ENCODE peak calls at places on chromosomes 6 and 20, in six cellular contexts. One of them, this sample, is unnamed.

GRCh38 chr6:95087394-95088097 is 489.8 kb upstream of the MANEA start:
- DNase-seq in cardiac muscle cell: peak; percentile 66
- DNase-seq in GM23338: no peak
- DNase-seq in mucosa of descending colon: no peak
- DNase-seq in CD8-positive, alpha-beta T cell: no peak
- DNase-seq in Panc1: peak; percentile 73
- DNase-seq in this sample: no peak

GRCh38 chr20:4006640-4007039 is 8.7 kb downstream of the RNF24 start:
- DNase-seq in mucosa of descending colon: no peak
- DNase-seq in cardiac muscle cell: peak; percentile 58
- DNase-seq in GM23338: peak; percentile 40
- DNase-seq in Panc1: no peak
- DNase-seq in CD8-positive, alpha-beta T cell: no peak
- DNase-seq in this sample: no peak

GRCh38 chr6:18533793-18534192 is 146.6 kb downstream of the RNF144B start:
- DNase-seq in CD8-positive, alpha-beta T cell: no peak
- DNase-seq in Panc1: no peak
- DNase-seq in cardiac muscle cell: no peak
- DNase-seq in mucosa of descending colon: no peak
- DNase-seq in GM23338: peak; percentile 37
- DNase-seq in this sample: no peak

GRCh38 chr20:16803965-16804792 is 56.0 kb downstream of the OTOR start:
- DNase-seq in Panc1: no peak
- DNase-seq in GM23338: peak; percentile 82
- DNase-seq in CD8-positive, alpha-beta T cell: no peak
- DNase-seq in mucosa of descending colon: no peak
- DNase-seq in cardiac muscle cell: peak; percentile 56
- DNase-seq in this sample: peak; percentile 78

GRCh38 chr20:5353624-5354496 is 37.1 kb upstream of the PROKR2 start:
- DNase-seq in cardiac muscle cell: peak; percentile 72
- DNase-seq in Panc1: peak; percentile 12
- DNase-seq in GM23338: no peak
- DNase-seq in CD8-positive, alpha-beta T cell: no peak
- DNase-seq in mucosa of descending colon: no peak
- DNase-seq in this sample: no peak

GRCh38 chr6:110002676-110003075 is 24.6 kb downstream of the GPR6 start:
- DNase-seq in Panc1: no peak
- DNase-seq in CD8-positive, alpha-beta T cell: no peak
- DNase-seq in cardiac muscle cell: no peak
- DNase-seq in GM23338: no peak
- DNase-seq in mucosa of descending colon: no peak
- DNase-seq in this sample: no peak

GRCh38 chr6:151494235-151494950 is 576 bp downstream of the CCDC170 start:
- DNase-seq in cardiac muscle cell: peak; percentile 54
- DNase-seq in CD8-positive, alpha-beta T cell: no peak
- DNase-seq in GM23338: peak; percentile 57
- DNase-seq in mucosa of descending colon: peak; percentile 62
- DNase-seq in Panc1: no peak
- DNase-seq in this sample: peak; percentile 69

GRCh38 chr20:4022386-4023350 is 7.3 kb upstream of the RNF24 start:
- DNase-seq in CD8-positive, alpha-beta T cell: no peak
- DNase-seq in cardiac muscle cell: peak; percentile 38
- DNase-seq in GM23338: peak; percentile 32
- DNase-seq in Panc1: no peak
- DNase-seq in mucosa of descending colon: no peak
- DNase-seq in this sample: no peak

GRCh38 chr6:103191391-103192093 is 1668.2 kb downstream of the HACE1 start:
- DNase-seq in CD8-positive, alpha-beta T cell: no peak
- DNase-seq in GM23338: no peak
- DNase-seq in cardiac muscle cell: no peak
- DNase-seq in mucosa of descending colon: no peak
- DNase-seq in Panc1: no peak
- DNase-seq in this sample: no peak

GRCh38 chr6:43286995-43287716 is 10.9 kb upstream of the SLC22A7 start:
- DNase-seq in mucosa of descending colon: peak; percentile 39
- DNase-seq in Panc1: no peak
- DNase-seq in cardiac muscle cell: no peak
- DNase-seq in CD8-positive, alpha-beta T cell: no peak
- DNase-seq in GM23338: peak; percentile 64
- DNase-seq in this sample: peak; percentile 26

GRCh38 chr6:18388942-18389341 is 1.8 kb downstream of the RNF144B start:
- DNase-seq in CD8-positive, alpha-beta T cell: no peak
- DNase-seq in GM23338: peak; percentile 32
- DNase-seq in cardiac muscle cell: peak; percentile 16
- DNase-seq in Panc1: peak; percentile 64
- DNase-seq in mucosa of descending colon: no peak
- DNase-seq in this sample: no peak

GRCh38 chr6:157432231-157432630 is 51.2 kb downstream of the ZDHHC14 start:
- DNase-seq in CD8-positive, alpha-beta T cell: no peak
- DNase-seq in Panc1: no peak
- DNase-seq in cardiac muscle cell: no peak
- DNase-seq in GM23338: no peak
- DNase-seq in mucosa of descending colon: no peak
- DNase-seq in this sample: no peak

GRCh38 chr20:2314759-2315439 is 19.1 kb downstream of the TGM3 start:
- DNase-seq in Panc1: no peak
- DNase-seq in cardiac muscle cell: peak; percentile 89
- DNase-seq in GM23338: no peak
- DNase-seq in CD8-positive, alpha-beta T cell: no peak
- DNase-seq in mucosa of descending colon: no peak
- DNase-seq in this sample: no peak

DNA sequence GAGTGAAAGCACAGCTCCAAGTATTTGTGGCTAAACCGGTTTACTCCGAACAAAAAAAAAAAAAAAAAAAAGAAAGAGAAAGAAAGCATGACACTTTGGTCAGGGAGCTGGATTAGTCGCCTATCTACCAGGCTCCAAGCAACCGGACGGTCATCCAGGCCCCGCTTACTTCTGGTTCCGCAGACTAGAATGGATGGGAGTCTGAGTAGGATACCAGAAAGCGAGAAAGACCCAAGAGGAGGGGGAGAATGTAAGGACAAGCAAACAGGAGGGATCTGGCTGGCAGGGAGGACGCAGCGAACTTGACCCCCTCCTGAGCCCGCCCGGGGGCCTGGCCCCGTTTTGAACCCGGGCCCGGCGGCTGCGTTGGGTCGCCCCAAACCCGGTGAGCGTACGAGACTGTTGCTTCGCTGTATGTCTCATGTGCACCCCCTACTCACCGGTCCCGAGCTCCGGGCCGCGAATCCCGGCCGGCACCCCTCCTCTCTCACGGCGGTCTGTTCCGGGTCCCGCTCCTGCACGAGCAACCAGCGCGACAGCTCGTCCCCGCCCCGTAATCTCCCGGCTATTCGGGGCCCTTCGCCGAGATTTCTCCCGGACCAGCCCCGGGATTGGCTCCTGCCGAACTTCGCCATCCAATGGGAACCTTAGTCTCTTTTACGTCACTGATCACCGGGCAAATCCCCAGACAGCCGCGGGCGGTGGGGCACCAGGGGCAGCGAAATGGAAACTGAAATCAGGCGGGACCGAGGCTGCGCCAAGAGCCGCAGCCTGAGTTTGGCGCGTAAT is at the start of gene TRIM26:
- DNase-seq in Panc1: peak; percentile 86
- DNase-seq in CD8-positive, alpha-beta T cell: peak; percentile 97
- DNase-seq in cardiac muscle cell: peak; percentile 97
- DNase-seq in mucosa of descending colon: peak; percentile 99
- DNase-seq in GM23338: peak; percentile 99
- DNase-seq in this sample: peak; percentile 98
- TF ChIP-seq CTCF in Panc1: no peak
- TF ChIP-seq CTCF in CD8-positive, alpha-beta T cell: no peak
- TF ChIP-seq CTCF in cardiac muscle cell: no peak
- TF ChIP-seq CTCF in mucosa of descending colon: no peak
- TF ChIP-seq CTCF in GM23338: no peak
- TF ChIP-seq CTCF in this sample: no peak

DNA sequence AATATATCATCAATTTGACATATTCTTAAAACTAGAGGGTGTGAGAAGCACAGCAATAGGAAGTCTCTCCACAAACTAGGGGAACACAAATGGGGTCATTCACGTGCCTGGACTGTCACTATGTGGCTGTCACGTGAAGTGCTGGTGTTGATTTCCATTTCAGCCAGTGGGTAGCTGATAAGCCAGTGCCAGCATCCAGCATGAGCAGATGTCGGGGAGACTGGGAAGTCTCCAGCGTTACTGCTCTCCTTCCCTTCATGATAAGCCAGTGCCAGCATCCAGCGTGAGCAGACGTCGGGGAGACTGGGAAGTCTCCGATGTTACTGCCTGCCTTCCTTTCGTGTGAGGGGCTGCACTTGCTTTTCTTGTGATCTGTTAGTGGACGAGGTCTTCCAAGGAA is 5.6 kb upstream of the SLC17A9 start:
- DNase-seq in GM23338: no peak
- DNase-seq in mucosa of descending colon: no peak
- DNase-seq in cardiac muscle cell: peak; percentile 80
- DNase-seq in CD8-positive, alpha-beta T cell: no peak
- DNase-seq in Panc1: no peak
- DNase-seq in this sample: peak; percentile 38
- H3K36me3 ChIP-seq in GM23338: peaks cover 57% of the 10 kb centered on the region
- H3K36me3 ChIP-seq in mucosa of descending colon: peaks cover 18% of the 10 kb centered on the region
- H3K36me3 ChIP-seq in cardiac muscle cell: peaks cover 41% of the 10 kb centered on the region
- H3K36me3 ChIP-seq in CD8-positive, alpha-beta T cell: peaks cover 58% of the 10 kb centered on the region
- H3K36me3 ChIP-seq in Panc1: peaks cover 13% of the 10 kb centered on the region
- H3K36me3 ChIP-seq in this sample: peaks cover 29% of the 10 kb centered on the region

DNA sequence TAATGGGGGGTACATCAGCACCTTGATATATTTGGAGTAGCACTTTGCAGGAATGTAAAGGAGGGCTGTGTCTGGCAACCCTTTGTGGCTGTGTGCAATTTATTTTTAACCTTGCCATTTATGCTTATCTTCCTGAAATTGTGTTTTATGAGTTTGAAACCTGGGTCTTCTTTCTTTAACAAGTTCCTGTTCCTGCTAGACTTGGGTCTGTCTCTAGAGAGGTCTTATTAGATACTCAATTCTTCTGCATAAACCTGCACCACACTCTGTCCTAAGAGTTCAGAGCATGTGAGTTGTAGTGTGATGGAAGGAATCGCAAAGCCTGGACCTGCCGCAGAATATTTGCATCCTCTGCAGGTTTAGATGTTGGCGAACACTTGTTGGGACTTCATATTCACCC is 181.1 kb downstream of the JARID2 start:
- DNase-seq in CD8-positive, alpha-beta T cell: no peak
- DNase-seq in cardiac muscle cell: no peak
- DNase-seq in GM23338: no peak
- DNase-seq in Panc1: no peak
- DNase-seq in mucosa of descending colon: no peak
- DNase-seq in this sample: no peak
- H3K4me1 ChIP-seq in CD8-positive, alpha-beta T cell: peaks cover 39% of the 10 kb centered on the region
- H3K4me1 ChIP-seq in cardiac muscle cell: peaks cover 50% of the 10 kb centered on the region
- H3K4me1 ChIP-seq in GM23338: peaks cover 97% of the 10 kb centered on the region
- H3K4me1 ChIP-seq in Panc1: no peaks in the 10 kb centered on the region
- H3K4me1 ChIP-seq in mucosa of descending colon: peaks cover 8% of the 10 kb centered on the region
- H3K4me1 ChIP-seq in this sample: peaks cover 25% of the 10 kb centered on the region

GRCh38 chr6:11232177-11232967 is at the start of gene NEDD9:
- DNase-seq in mucosa of descending colon: peak; percentile 98
- DNase-seq in GM23338: peak; percentile 99
- DNase-seq in Panc1: peak; percentile 28
- DNase-seq in cardiac muscle cell: peak; percentile 98
- DNase-seq in CD8-positive, alpha-beta T cell: peak; percentile 91
- DNase-seq in this sample: peak; percentile 94
- TF ChIP-seq CTCF in mucosa of descending colon: no peak
- TF ChIP-seq CTCF in GM23338: no peak
- TF ChIP-seq CTCF in Panc1: no peak
- TF ChIP-seq CTCF in cardiac muscle cell: no peak
- TF ChIP-seq CTCF in CD8-positive, alpha-beta T cell: no peak
- TF ChIP-seq CTCF in this sample: no peak

GRCh38 chr6:30655743-30656094 is 8.8 kb downstream of the C6orf136 start:
- DNase-seq in Panc1: no peak
- DNase-seq in GM23338: no peak
- DNase-seq in mucosa of descending colon: no peak
- DNase-seq in CD8-positive, alpha-beta T cell: no peak
- DNase-seq in cardiac muscle cell: no peak
- DNase-seq in this sample: no peak

GRCh38 chr6:30657454-30657853 is 10.5 kb downstream of the C6orf136 start:
- DNase-seq in cardiac muscle cell: no peak
- DNase-seq in Panc1: no peak
- DNase-seq in GM23338: no peak
- DNase-seq in CD8-positive, alpha-beta T cell: no peak
- DNase-seq in mucosa of descending colon: no peak
- DNase-seq in this sample: no peak

GRCh38 chr6:30651143-30651542 is 4.2 kb downstream of the C6orf136 start:
- DNase-seq in CD8-positive, alpha-beta T cell: no peak
- DNase-seq in Panc1: no peak
- DNase-seq in mucosa of descending colon: no peak
- DNase-seq in GM23338: no peak
- DNase-seq in cardiac muscle cell: no peak
- DNase-seq in this sample: no peak

GRCh38 chr6:30656513-30656912 is 9.6 kb downstream of the C6orf136 start:
- DNase-seq in cardiac muscle cell: no peak
- DNase-seq in CD8-positive, alpha-beta T cell: no peak
- DNase-seq in Panc1: no peak
- DNase-seq in GM23338: no peak
- DNase-seq in mucosa of descending colon: no peak
- DNase-seq in this sample: no peak

GRCh38 chr6:30654798-30655742 is 8.1 kb downstream of the C6orf136 start:
- DNase-seq in mucosa of descending colon: no peak
- DNase-seq in Panc1: no peak
- DNase-seq in GM23338: no peak
- DNase-seq in CD8-positive, alpha-beta T cell: no peak
- DNase-seq in cardiac muscle cell: no peak
- DNase-seq in this sample: no peak
- H3K36me3 ChIP-seq in mucosa of descending colon: peaks cover 4% of the 10 kb centered on the region
- H3K36me3 ChIP-seq in Panc1: peaks cover 3% of the 10 kb centered on the region
- H3K36me3 ChIP-seq in GM23338: peaks cover 25% of the 10 kb centered on the region
- H3K36me3 ChIP-seq in CD8-positive, alpha-beta T cell: peaks cover 64% of the 10 kb centered on the region
- H3K36me3 ChIP-seq in cardiac muscle cell: peaks cover 70% of the 10 kb centered on the region
- H3K36me3 ChIP-seq in this sample: peaks cover 2% of the 10 kb centered on the region